ENCODE peak calls at places on chromosomes 5 and 9, in six cellular contexts. R is T-helper 2 cell treated with Interferon-gamma antibody and Interleukin-4, amounts not matched to agents 5 μg/mL and 100 μg/mL, for 36 hours; I is naive thymus-derived CD4-positive, alpha-beta T cell; M is Ammon's horn; E is DMS153; A is activated CD4-positive, alpha-beta T cell treated with anti-CD3 and anti-CD28 coated beads, Interleukin-2, amount 10 ng/mL, durations not matched to agents 7 days and 5 days. K is an unnamed sample.

GRCh38 chr9:90012825-90013425 is 408.1 kb downstream of the GADD45G start:
- DNase-seq in R (no peak), I (no peak), M (no peak), E (no peak), A (no peak), K (no peak)

GRCh38 chr5:56849671-56850070 is 34.3 kb downstream of the MAP3K1 start:
- DNase-seq in R (no peak), I (no peak), M (no peak), E (no peak), A (no peak), K (no peak)

GRCh38 chr5:16616536-16617271 is at the start of gene RETREG1:
- DNase-seq in R (peak), I (peak), M (peak), E (peak), A (peak), K (peak)

GRCh38 chr5:127203818-127204217 is 86.8 kb upstream of the MEGF10 start:
- DNase-seq in R (no peak), I (no peak), M (no peak), E (no peak), A (no peak), K (no peak)

GRCh38 chr5:36041537-36041845 is 25.2 kb downstream of the UGT3A2 start:
- DNase-seq in R (no peak), I (no peak), M (no peak), E (no peak), A (no peak), K (no peak)

GRCh38 chr5:54357371-54358058 is 47.1 kb upstream of the ARL15 start:
- DNase-seq in R (no peak), I (no peak), M (no peak), E (peak), A (no peak), K (no peak)

GRCh38 chr5:106314221-106314824 is 1356.4 kb downstream of the EFNA5 start:
- DNase-seq in R (no peak), I (no peak), M (no peak), E (no peak), A (no peak), K (no peak)

GRCh38 chr9:126116351-126117157 is 210.1 kb upstream of the MVB12B start:
- DNase-seq in R (no peak), I (no peak), M (no peak), E (no peak), A (no peak), K (no peak)

GRCh38 chr9:92171822-92172221 is 56.6 kb upstream of the SPTLC1 start:
- DNase-seq in R (no peak), I (no peak), M (no peak), E (no peak), A (no peak), K (no peak)

GRCh38 chr9:36880075-36880474 is 154.0 kb downstream of the PAX5 start:
- DNase-seq in R (no peak), I (no peak), M (no peak), E (no peak), A (no peak), K (no peak)

K was measured in occipital lobe.